ENCODE peak calls at places on chromosome 2, in six cellular contexts. Y, P, J, S, D and W are unnamed samples.

GRCh38 chr2:236694125-236694888 is 124.7 kb downstream of the ACKR3 start:
- DNase-seq in D (no peak), J (no peak), P (no peak), S (no peak), Y (no peak), W (no peak)

GRCh38 chr2:84375020-84375419 is 84.1 kb downstream of the SUCLG1 start:
- DNase-seq in S (no peak), D (no peak), J (no peak), P (no peak), Y (no peak), W (no peak)

GRCh38 chr2:83594261-83594660 is 864.8 kb downstream of the SUCLG1 start:
- DNase-seq in J (no peak), P (no peak), S (no peak), Y (no peak), D (no peak), W (peak)

GRCh38 chr2:108908717-108909077 is 80.3 kb downstream of the EDAR start:
- DNase-seq in D (no peak), P (no peak), Y (no peak), S (no peak), J (no peak), W (no peak)

GRCh38 chr2:165895974-165896373 is 57.6 kb downstream of the TTC21B start:
- DNase-seq in S (no peak), P (no peak), Y (no peak), D (no peak), J (no peak), W (no peak)

GRCh38 chr2:15759385-15759784 is 167.7 kb downstream of the DDX1 start:
- DNase-seq in D (no peak), Y (no peak), J (no peak), S (no peak), P (no peak), W (no peak)

GRCh38 chr2:136448435-136448834 is 316.9 kb upstream of the THSD7B start:
- DNase-seq in Y (no peak), J (no peak), D (no peak), P (no peak), S (no peak), W (no peak)

GRCh38 chr2:70029814-70030409 is 57.4 kb upstream of the PCBP1 start:
- DNase-seq in D (peak), J (peak), S (no peak), P (peak), Y (peak), W (peak)

GRCh38 chr2:232898592-232899541 is 28.8 kb downstream of the SNORC start:
- DNase-seq in D (no peak), P (no peak), J (peak), Y (peak), S (no peak), W (peak)

GRCh38 chr2:119810039-119810630 is 50.4 kb downstream of the PTPN4 start:
- DNase-seq in P (no peak), J (no peak), S (no peak), D (no peak), Y (no peak), W (no peak)

GRCh38 chr2:106156305-106157288 is 37.5 kb downstream of the UXS1 start:
- DNase-seq in D (no peak), J (peak), Y (no peak), S (no peak), P (peak), W (no peak)

GRCh38 chr2:113275556-113276215 is 3.0 kb downstream of the PAX8 start:
- DNase-seq in P (no peak), S (no peak), D (no peak), Y (no peak), J (no peak), W (no peak)

GRCh38 chr2:55119711-55120487 is 69.6 kb upstream of the RTN4 start:
- DNase-seq in J (no peak), S (no peak), Y (no peak), P (peak), D (no peak), W (peak)

GRCh38 chr2:47373747-47374146 is 29.2 kb upstream of the MSH2 start:
- DNase-seq in J (no peak), D (no peak), P (peak), S (no peak), Y (no peak), W (no peak)

GRCh38 chr2:128531856-128532255 is 213.2 kb upstream of the HS6ST1 start:
- DNase-seq in D (no peak), P (peak), Y (no peak), S (no peak), J (no peak), W (no peak)

GRCh38 chr2:112693596-112693995 is 27.2 kb upstream of the NT5DC4 start:
- DNase-seq in P (no peak), J (no peak), S (no peak), D (no peak), Y (no peak), W (no peak)

GRCh38 chr2:56448999-56449431 is 265.2 kb downstream of the CCDC85A start:
- DNase-seq in Y (no peak), J (no peak), P (no peak), D (no peak), S (no peak), W (peak)

DNA sequence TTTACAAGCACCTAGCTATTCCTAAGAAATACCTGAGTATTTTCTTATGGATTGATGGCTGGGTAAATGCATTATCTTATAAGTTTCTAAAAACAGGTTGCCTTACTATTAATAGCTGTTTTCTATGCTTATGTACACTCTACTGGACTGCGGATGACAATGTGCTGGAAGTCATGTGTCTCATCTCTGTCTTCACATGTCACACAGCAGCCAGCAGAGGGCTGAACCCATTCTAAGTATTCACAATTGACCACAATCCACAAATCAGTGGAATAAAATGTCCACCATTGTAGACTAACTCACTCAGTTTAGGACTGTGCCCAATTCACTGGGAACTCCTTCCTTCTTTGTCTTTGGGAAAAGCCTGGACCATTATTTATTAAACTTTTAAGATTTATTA is 371.2 kb downstream of the INSIG2 start:
- DNase-seq in Y (no peak), D (no peak), J (no peak), S (no peak), P (peak), W (no peak)
- TF ChIP-seq CTCF in Y (peak), D (no peak), J (no peak), S (no peak), P (no peak), W (no peak)

GRCh38 chr2:32623311-32623706 is 4.5 kb upstream of the TTC27 start:
- DNase-seq in D (no peak), J (no peak), Y (no peak), P (peak), S (no peak), W (no peak)

GRCh38 chr2:32624813-32625212 is 3.0 kb upstream of the TTC27 start:
- DNase-seq in S (no peak), P (no peak), D (no peak), J (no peak), Y (no peak), W (no peak)

GRCh38 chr2:32626591-32627221 is 1.1 kb upstream of the TTC27 start:
- DNase-seq in D (no peak), J (no peak), Y (no peak), P (no peak), S (no peak), W (no peak)

GRCh38 chr2:32627901-32628645 is at the start of gene TTC27:
- DNase-seq in D (peak), P (peak), J (peak), Y (peak), S (peak), W (peak)

DNA sequence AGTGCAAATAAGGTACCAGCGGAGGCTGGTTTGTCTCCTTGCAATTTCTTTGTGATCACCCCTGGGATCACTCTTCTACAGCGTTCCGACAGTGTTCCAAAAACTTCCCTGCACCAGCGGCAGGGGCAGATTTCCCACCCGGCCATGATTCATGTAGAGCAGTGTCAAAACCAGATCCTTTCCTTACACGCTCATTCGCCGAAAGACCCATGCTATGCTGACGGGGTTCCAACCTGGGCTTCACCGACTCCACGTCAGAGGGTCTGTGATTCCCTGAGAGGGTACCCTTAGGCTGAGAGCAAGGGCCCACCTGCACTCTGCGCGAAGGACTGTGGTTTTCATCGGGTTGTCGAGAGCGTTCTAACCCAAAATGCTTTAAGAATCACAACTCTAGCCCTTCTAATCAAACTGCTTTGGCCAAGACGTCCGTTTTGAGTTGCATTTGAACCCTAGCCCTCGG is 379 bp upstream of the TTC27 start:
- DNase-seq in Y (peak), D (peak), S (peak), P (no peak), J (peak), W (peak)
- TF ChIP-seq CTCF in Y (peak), D (no peak), S (no peak), P (no peak), J (no peak), W (peak)

GRCh38 chr2:20100711-20101110 is 49.3 kb upstream of the LAPTM4A start:
- DNase-seq in P (no peak), D (no peak), Y (no peak), S (no peak), J (no peak), W (no peak)

GRCh38 chr2:20104900-20105545 is 53.6 kb upstream of the LAPTM4A start:
- DNase-seq in S (no peak), D (no peak), Y (no peak), J (no peak), P (peak), W (no peak)

GRCh38 chr2:20099780-20100179 is 48.4 kb upstream of the LAPTM4A start:
- DNase-seq in D (no peak), J (no peak), Y (no peak), P (no peak), S (no peak), W (no peak)

GRCh38 chr2:20106746-20107145 is 55.3 kb upstream of the LAPTM4A start:
- DNase-seq in S (no peak), P (no peak), Y (no peak), J (no peak), D (peak), W (no peak)

GRCh38 chr2:20103514-20103913 is 52.1 kb upstream of the LAPTM4A start:
- DNase-seq in J (peak), P (peak), S (no peak), Y (peak), D (no peak), W (peak)
- TF ChIP-seq CTCF in J (peak), P (peak), S (no peak), Y (peak), D (no peak), W (peak)

GRCh38 chr2:238158807-238159539 is at the start of gene ERFE:
- DNase-seq in J (peak), P (peak), Y (no peak), D (peak), S (no peak), W (no peak)
- TF ChIP-seq CTCF in J (peak), P (peak), Y (peak), D (peak), S (peak), W (peak)

GRCh38 chr2:201244829-201245228 is 15.5 kb upstream of the CASP8 start:
- DNase-seq in D (no peak), S (no peak), J (no peak), Y (no peak), P (no peak), W (no peak)
- TF ChIP-seq CTCF in D (no peak), S (no peak), J (no peak), Y (no peak), P (no peak), W (no peak)

DNA sequence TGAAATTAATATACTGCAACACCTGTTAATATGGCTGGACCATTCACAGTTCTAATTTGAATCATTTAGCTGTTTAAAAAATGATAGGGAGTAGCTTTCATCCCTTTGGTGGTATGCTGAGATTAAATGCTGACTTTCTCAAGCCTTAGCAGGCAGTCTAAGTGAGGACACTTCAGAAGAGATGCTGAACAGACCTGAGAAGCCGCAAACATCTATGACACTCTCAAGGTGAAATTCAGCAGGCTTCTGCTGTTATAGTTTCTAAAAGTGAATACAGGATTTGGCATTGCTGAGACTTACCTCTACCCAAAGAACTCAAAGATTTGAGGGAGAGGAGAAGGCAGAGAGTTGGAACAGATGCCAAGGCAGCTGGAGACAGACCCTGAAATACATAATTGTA is 431.2 kb upstream of the FAM98A start:
- DNase-seq in P (no peak), S (no peak), J (no peak), Y (no peak), D (no peak), W (no peak)
- TF ChIP-seq CTCF in P (no peak), S (no peak), J (no peak), Y (no peak), D (no peak), W (no peak)

DNA sequence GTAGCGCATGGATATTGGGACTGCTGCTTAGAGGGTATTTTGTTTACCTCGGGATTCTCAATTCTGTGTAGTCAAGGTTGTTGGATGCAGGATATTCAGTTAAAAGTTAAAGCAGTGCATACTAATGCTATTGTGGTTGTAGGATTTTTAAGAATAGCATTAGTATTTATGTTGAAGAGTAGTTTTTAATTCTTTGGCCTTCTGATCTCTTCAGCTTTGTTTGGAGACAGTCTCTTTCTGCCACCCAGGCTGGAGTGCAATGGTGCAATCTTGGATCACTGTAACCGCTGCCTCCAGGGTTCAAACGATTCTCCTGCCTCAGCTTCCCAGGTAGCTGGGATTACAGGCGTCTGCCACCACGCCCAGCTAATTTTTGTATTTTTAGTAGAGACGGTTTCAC is 1.5 kb downstream of the RHBDD1 start:
- DNase-seq in P (no peak), J (no peak), Y (no peak), D (no peak), S (no peak), W (no peak)
- TF ChIP-seq CTCF in P (no peak), J (no peak), Y (no peak), D (no peak), S (no peak), W (no peak)

DNA sequence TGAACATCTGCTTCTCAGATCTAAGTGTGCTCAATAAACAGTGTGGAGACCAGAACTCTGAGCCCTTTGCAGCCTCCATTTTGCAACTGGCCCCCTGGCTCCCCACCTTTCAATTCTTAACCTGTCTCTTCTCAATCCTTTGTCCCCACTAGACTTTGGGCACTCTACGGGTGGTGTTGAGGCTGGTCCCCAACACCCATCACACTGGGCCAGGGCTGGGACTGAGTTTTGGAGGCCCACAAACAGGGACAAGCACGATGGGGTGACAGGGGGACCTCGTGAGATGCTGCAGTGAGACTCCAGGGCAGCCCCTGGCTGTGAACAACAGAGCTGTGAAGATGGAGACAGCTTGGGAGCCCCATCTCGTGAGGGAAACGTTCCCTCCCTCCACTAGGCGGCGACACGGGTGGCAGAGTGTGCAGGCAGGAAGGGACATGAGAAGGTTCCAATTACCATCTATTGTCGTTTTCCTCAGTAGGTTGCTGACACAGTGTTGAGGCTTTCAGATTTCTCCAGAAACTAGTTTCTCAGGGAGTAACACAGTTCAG is 1.2 kb downstream of the ANKMY1 start:
- DNase-seq in S (no peak), D (peak), P (peak), Y (peak), J (peak), W (peak)
- TF ChIP-seq CTCF in S (no peak), D (no peak), P (peak), Y (peak), J (peak), W (peak)

DNA sequence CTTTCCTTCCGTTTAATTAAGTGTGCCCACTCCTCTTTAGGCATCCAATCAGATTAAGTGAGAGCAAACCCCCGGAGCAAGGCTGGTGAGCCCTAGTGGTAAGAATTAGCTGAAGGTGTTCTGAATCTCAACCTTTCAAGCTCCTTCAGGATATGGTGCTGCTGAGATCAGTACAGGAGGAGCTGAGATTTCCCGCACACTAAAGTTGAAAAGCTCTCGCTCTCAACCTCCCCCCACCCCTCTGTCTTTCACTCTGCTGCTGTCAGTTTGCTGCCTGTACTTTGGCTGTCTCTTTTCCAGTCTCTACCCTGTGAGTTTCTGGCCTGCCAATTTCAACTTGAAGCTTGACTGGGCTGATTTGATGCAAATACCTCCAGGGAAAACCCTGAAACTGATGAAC is 15.7 kb downstream of the ZEB2 start:
- DNase-seq in D (no peak), Y (no peak), P (no peak), S (no peak), J (no peak), W (no peak)
- TF ChIP-seq CTCF in D (no peak), Y (peak), P (no peak), S (peak), J (peak), W (peak)